ENCODE peak calls at places on chromosomes 11 and 22, in five cellular contexts. One of them, this sample, is unnamed.
A peak's percentile ranks its signal among the peaks of the same experiment; 100 is the strongest.

GRCh38 chr11:12961615-12962014 is 47.5 kb upstream of the RASSF10 start:
- DNase-seq in GM12878: no peak
- DNase-seq in GM12892: no peak
- DNase-seq in breast epithelium: no peak
- DNase-seq in HCT116: no peak
- DNase-seq in this sample: no peak

GRCh38 chr22:35355744-35356420 is 25.0 kb upstream of the HMOX1 start:
- DNase-seq in HCT116: no peak
- DNase-seq in GM12878: no peak
- DNase-seq in breast epithelium: no peak
- DNase-seq in GM12892: no peak
- DNase-seq in this sample: no peak

GRCh38 chr22:24209016-24209415 is 27.7 kb downstream of the SUSD2 start:
- DNase-seq in breast epithelium: no peak
- DNase-seq in HCT116: no peak
- DNase-seq in GM12878: no peak
- DNase-seq in GM12892: no peak
- DNase-seq in this sample: no peak

GRCh38 chr22:20299736-20300136 is 20.1 kb downstream of the DGCR6L start:
- DNase-seq in GM12878: no peak
- DNase-seq in GM12892: no peak
- DNase-seq in breast epithelium: no peak
- DNase-seq in HCT116: no peak
- DNase-seq in this sample: no peak

GRCh38 chr11:10633261-10633660 is 60.3 kb downstream of the IRAG1 start:
- DNase-seq in breast epithelium: no peak
- DNase-seq in HCT116: no peak
- DNase-seq in GM12892: no peak
- DNase-seq in GM12878: no peak
- DNase-seq in this sample: no peak

GRCh38 chr22:40747361-40747760 is 68.1 kb downstream of the MCHR1 start:
- DNase-seq in HCT116: no peak
- DNase-seq in GM12892: no peak
- DNase-seq in GM12878: no peak
- DNase-seq in breast epithelium: no peak
- DNase-seq in this sample: no peak

GRCh38 chr22:17336061-17336460 is 33.2 kb upstream of the CECR2 start:
- DNase-seq in breast epithelium: no peak
- DNase-seq in HCT116: no peak
- DNase-seq in GM12892: no peak
- DNase-seq in GM12878: no peak
- DNase-seq in this sample: no peak

GRCh38 chr11:102047305-102047924 is at the start of gene CFAP300:
- DNase-seq in breast epithelium: peak; percentile 70
- DNase-seq in GM12878: no peak
- DNase-seq in HCT116: no peak
- DNase-seq in GM12892: peak; percentile 19
- DNase-seq in this sample: peak; percentile 24

GRCh38 chr11:114984611-114985163 is 306.4 kb downstream of the NXPE2 start:
- DNase-seq in GM12892: no peak
- DNase-seq in breast epithelium: no peak
- DNase-seq in GM12878: no peak
- DNase-seq in HCT116: no peak
- DNase-seq in this sample: no peak

GRCh38 chr11:111602865-111603632 is 800 bp downstream of the SIK2 start:
- DNase-seq in GM12892: peak; percentile 31
- DNase-seq in breast epithelium: peak; percentile 54
- DNase-seq in GM12878: no peak
- DNase-seq in HCT116: no peak
- DNase-seq in this sample: no peak

DNA sequence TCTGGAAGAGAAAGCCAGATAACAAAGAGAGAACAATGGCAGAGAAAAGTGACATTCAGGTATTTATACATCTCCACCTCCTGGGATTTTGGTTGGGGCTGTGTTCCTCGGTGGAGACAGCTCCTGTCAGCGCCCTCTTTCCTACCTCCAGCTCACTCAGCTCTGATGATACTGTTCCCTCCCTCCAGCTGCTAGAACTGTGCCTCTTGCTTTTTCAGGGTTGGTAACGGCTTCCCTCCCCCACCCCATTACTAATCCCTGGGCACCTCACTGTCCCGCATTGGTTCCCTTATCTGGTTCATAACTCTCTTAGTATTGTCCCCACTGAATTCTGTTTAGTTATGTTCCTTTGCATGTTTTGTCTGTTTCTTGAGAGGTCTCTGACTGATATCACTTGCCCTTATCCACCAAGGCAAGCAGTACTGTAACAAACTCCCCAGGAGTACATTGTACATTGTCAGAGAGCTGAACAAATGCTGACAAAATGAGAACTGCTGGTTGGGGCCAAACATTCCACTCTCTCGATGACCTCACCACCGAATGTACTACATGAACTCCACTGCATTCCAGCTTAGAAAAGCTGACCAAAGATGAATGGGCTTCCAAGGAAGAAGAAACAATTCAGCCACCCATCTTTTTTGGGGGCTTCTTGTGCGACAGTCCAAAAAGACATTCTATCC is 5.7 kb upstream of the FBXO3 start:
- DNase-seq in GM12878: no peak
- DNase-seq in GM12892: no peak
- DNase-seq in HCT116: no peak
- DNase-seq in breast epithelium: no peak
- DNase-seq in this sample: no peak
- TF ChIP-seq POLR2AphosphoS5 in GM12878: no peak
- TF ChIP-seq POLR2AphosphoS5 in GM12892: no peak
- TF ChIP-seq POLR2AphosphoS5 in HCT116: no peak
- TF ChIP-seq POLR2AphosphoS5 in breast epithelium: no peak
- TF ChIP-seq POLR2AphosphoS5 in this sample: no peak

GRCh38 chr11:1763796-1764661 is at the start of gene CTSD:
- DNase-seq in breast epithelium: peak; percentile 87
- DNase-seq in GM12892: peak; percentile 99
- DNase-seq in GM12878: no peak
- DNase-seq in HCT116: peak; percentile 27
- DNase-seq in this sample: peak; percentile 100

GRCh38 chr11:1761857-1762536 is 1.7 kb downstream of the CTSD start:
- DNase-seq in GM12878: no peak
- DNase-seq in breast epithelium: no peak
- DNase-seq in HCT116: no peak
- DNase-seq in GM12892: no peak
- DNase-seq in this sample: no peak

GRCh38 chr11:1761110-1761856 is 2.4 kb downstream of the CTSD start:
- DNase-seq in breast epithelium: no peak
- DNase-seq in HCT116: no peak
- DNase-seq in GM12878: no peak
- DNase-seq in GM12892: no peak
- DNase-seq in this sample: no peak

GRCh38 chr11:1763336-1763795 is 361 bp downstream of the CTSD start:
- DNase-seq in GM12878: no peak
- DNase-seq in GM12892: peak; percentile 56
- DNase-seq in HCT116: no peak
- DNase-seq in breast epithelium: no peak
- DNase-seq in this sample: no peak

DNA sequence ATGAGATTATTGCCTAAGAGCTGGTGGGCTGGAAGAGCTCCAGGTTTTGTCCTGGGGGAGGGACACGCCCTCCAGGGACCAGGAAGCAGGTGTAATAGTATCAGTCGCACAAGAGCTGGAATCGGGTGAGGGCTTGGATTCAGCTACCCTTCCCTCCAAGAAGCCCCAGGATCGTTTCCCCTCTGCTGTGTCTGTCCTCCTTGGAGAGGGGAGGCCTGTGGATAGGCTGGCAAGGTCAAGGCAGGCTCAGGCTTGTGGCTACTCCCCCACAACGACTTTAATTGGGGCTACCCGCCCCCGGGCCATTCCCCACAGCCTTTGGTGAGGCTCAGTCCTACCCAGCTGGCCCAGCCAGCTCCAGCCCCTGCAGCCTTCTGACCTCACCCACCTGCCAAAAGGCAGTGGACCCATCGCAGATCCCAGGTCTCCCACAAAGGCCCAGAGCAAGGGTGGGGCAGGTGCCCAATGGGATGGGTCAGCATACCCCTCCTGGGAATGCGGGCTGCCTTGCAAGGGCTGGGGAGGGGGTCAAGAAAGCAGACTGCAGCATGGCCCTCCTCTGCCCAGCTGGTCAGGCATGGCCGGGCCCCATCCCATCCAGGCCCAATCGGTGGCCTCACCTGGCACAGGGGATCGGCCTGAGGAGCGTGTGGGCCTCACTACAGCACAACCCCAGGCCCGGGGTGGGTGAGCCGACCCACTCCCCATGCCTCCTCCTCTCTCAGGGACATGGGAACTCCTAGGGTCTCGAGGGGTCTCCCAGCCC is 1.0 kb downstream of the CTSD start:
- DNase-seq in HCT116: peak; percentile 19
- DNase-seq in GM12892: peak; percentile 39
- DNase-seq in breast epithelium: peak; percentile 72
- DNase-seq in GM12878: no peak
- DNase-seq in this sample: no peak
- TF ChIP-seq POLR2A in HCT116: no peak
- TF ChIP-seq POLR2A in GM12892: no peak
- TF ChIP-seq POLR2A in breast epithelium: no peak
- TF ChIP-seq POLR2A in GM12878: no peak
- TF ChIP-seq POLR2A in this sample: no peak

GRCh38 chr11:65304110-65304509 is 10.6 kb upstream of the CDC42EP2 start:
- DNase-seq in breast epithelium: no peak
- DNase-seq in HCT116: no peak
- DNase-seq in GM12892: no peak
- DNase-seq in GM12878: no peak
- DNase-seq in this sample: no peak

GRCh38 chr11:65303542-65303941 is 11.1 kb upstream of the CDC42EP2 start:
- DNase-seq in HCT116: no peak
- DNase-seq in GM12878: no peak
- DNase-seq in breast epithelium: no peak
- DNase-seq in GM12892: no peak
- DNase-seq in this sample: no peak

GRCh38 chr11:65305501-65306268 is 9.0 kb upstream of the CDC42EP2 start:
- DNase-seq in GM12878: no peak
- DNase-seq in GM12892: no peak
- DNase-seq in breast epithelium: no peak
- DNase-seq in HCT116: no peak
- DNase-seq in this sample: no peak

GRCh38 chr11:65301491-65302329 is 13.0 kb upstream of the CDC42EP2 start:
- DNase-seq in breast epithelium: no peak
- DNase-seq in HCT116: no peak
- DNase-seq in GM12892: no peak
- DNase-seq in GM12878: no peak
- DNase-seq in this sample: no peak

GRCh38 chr11:65304613-65305012 is 10.1 kb upstream of the CDC42EP2 start:
- DNase-seq in breast epithelium: no peak
- DNase-seq in GM12878: no peak
- DNase-seq in HCT116: no peak
- DNase-seq in GM12892: no peak
- DNase-seq in this sample: no peak
- TF ChIP-seq POLR2AphosphoS5 in breast epithelium: no peak
- TF ChIP-seq POLR2AphosphoS5 in GM12878: no peak
- TF ChIP-seq POLR2AphosphoS5 in HCT116: peak; percentile 24
- TF ChIP-seq POLR2AphosphoS5 in GM12892: no peak
- TF ChIP-seq POLR2AphosphoS5 in this sample: no peak

GRCh38 chr11:120235024-120235628 is 4.8 kb upstream of the POU2F3 start:
- DNase-seq in breast epithelium: peak; percentile 72
- DNase-seq in HCT116: peak; percentile 64
- DNase-seq in GM12892: peak; percentile 66
- DNase-seq in GM12878: no peak
- DNase-seq in this sample: peak; percentile 66

GRCh38 chr11:120238968-120239620 is 846 bp upstream of the POU2F3 start:
- DNase-seq in GM12892: no peak
- DNase-seq in breast epithelium: no peak
- DNase-seq in HCT116: no peak
- DNase-seq in GM12878: no peak
- DNase-seq in this sample: no peak

GRCh38 chr11:120233207-120233803 is 6.6 kb upstream of the POU2F3 start:
- DNase-seq in HCT116: no peak
- DNase-seq in GM12878: no peak
- DNase-seq in breast epithelium: no peak
- DNase-seq in GM12892: no peak
- DNase-seq in this sample: no peak

GRCh38 chr11:120239713-120240640 is at the start of gene POU2F3:
- DNase-seq in GM12878: no peak
- DNase-seq in HCT116: no peak
- DNase-seq in breast epithelium: no peak
- DNase-seq in GM12892: no peak
- DNase-seq in this sample: no peak

DNA sequence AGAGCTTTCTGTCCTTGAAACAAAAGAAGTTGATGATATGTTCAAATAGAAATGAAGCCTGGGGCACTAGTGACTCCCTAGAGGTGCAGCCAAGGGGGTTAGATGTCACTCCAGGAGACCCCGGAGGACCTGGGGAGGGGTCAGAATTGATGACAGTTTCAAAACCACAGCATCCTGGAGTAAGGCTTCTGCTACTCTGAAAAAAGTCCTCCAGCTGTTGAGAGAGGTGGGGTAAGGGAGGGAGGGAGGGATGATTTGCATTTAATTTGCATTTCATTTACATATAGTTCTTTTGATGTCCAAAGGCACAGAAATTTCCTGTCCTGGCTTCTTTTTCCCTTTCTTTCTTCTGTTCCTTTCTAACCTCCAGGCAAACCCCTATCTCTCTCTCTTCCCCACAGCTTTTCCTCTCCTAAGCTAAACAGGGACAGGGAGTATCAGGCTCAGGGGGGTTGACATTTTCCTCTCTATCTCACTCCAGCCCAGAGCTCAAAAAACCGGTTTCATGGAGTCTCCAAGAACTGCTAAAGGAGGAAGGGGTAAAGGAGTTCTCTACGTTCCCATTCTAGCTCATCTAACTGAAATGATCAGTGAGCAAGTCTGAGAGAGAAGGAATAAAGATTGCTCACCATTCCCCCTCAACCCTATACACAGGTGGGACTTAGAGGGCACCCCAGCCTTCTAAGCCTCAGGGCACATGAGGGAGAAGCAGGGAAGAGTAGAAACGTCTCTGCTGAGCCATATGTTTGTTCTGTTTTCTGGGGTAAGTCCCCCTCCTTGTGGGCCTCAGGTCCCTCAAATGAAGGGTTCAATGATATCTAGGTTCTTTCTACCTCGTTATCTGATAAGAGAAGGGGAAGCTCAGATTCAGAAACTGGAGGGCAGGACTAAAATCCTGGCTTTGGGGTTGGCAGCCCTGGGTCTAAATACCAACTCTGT is 3.5 kb upstream of the POU2F3 start:
- DNase-seq in breast epithelium: no peak
- DNase-seq in HCT116: peak; percentile 37
- DNase-seq in GM12878: no peak
- DNase-seq in GM12892: no peak
- DNase-seq in this sample: no peak
- TF ChIP-seq POLR2A in breast epithelium: no peak
- TF ChIP-seq POLR2A in HCT116: peak; percentile 99
- TF ChIP-seq POLR2A in GM12878: no peak
- TF ChIP-seq POLR2A in GM12892: peak; percentile 91
- TF ChIP-seq POLR2A in this sample: peak; percentile 91